ENCODE peak calls at places on chromosomes 1 and 21, in six cellular contexts. C is stimulated activated CD8-positive, alpha-beta memory T cell treated with anti-CD3 and anti-CD28 coated beads, Interleukin-4, amount 100 ng/mL, for 24 hours; G is LoVo; N is A549; Z is IMR-90; L is cardiac muscle cell. S is an unnamed sample.

GRCh38 chr1:14699596-14699995 is 101.1 kb downstream of the KAZN start:
- DNase-seq in C (no peak), G (no peak), N (no peak), Z (no peak), L (no peak), S (no peak)

GRCh38 chr1:21261551-21262281 is 28.5 kb downstream of the ECE1 start:
- DNase-seq in C (no peak), G (peak), N (peak), Z (peak), L (peak), S (peak)

GRCh38 chr1:117611894-117612481 is 6.1 kb downstream of the TENT5C start:
- DNase-seq in C (no peak), G (no peak), N (no peak), Z (no peak), L (no peak), S (no peak)

GRCh38 chr21:46532080-46532479 is 72.8 kb downstream of the S100B start:
- DNase-seq in C (no peak), G (no peak), N (no peak), Z (no peak), L (no peak), S (no peak)

GRCh38 chr1:166165661-166166399 is 971 bp downstream of the FAM78B start:
- DNase-seq in C (no peak), G (no peak), N (peak), Z (no peak), L (peak), S (peak)

GRCh38 chr21:46569071-46569470 is 35.8 kb downstream of the S100B start:
- DNase-seq in C (no peak), G (no peak), N (no peak), Z (peak), L (no peak), S (no peak)

GRCh38 chr1:89974211-89974610 is 20.7 kb upstream of the ZNF326 start:
- DNase-seq in C (no peak), G (no peak), N (no peak), Z (no peak), L (no peak), S (no peak)

GRCh38 chr1:2341706-2342383 is 49.5 kb downstream of the MORN1 start:
- DNase-seq in C (no peak), G (no peak), N (no peak), Z (no peak), L (no peak), S (no peak)

GRCh38 chr1:56911098-56911497 is 54.7 kb downstream of the C8B start:
- DNase-seq in C (no peak), G (peak), N (no peak), Z (peak), L (no peak), S (peak)

GRCh38 chr1:67194209-67194863 is 28.1 kb downstream of the IL23R start:
- DNase-seq in C (no peak), G (no peak), N (no peak), Z (no peak), L (no peak), S (peak)

GRCh38 chr1:199809311-199809710 is 218.2 kb upstream of the NR5A2 start:
- DNase-seq in C (no peak), G (no peak), N (no peak), Z (no peak), L (no peak), S (no peak)

GRCh38 chr1:230268371-230269170 is 157.6 kb downstream of the PGBD5 start:
- DNase-seq in C (no peak), G (peak), N (peak), Z (peak), L (peak), S (peak)

GRCh38 chr1:194279975-194280374 is 1093.6 kb upstream of the B3GALT2 start:
- DNase-seq in C (no peak), G (no peak), N (no peak), Z (no peak), L (no peak), S (no peak)

GRCh38 chr1:228152097-228152917 is 2.6 kb downstream of the GJC2 start:
- DNase-seq in C (no peak), G (no peak), N (no peak), Z (no peak), L (no peak), S (no peak)